ENCODE peak calls at places on chromosome 1, in six cellular contexts. One of them, this sample, is unnamed.

GRCh38 chr1:58287894-58288623 is 258.5 kb downstream of the OMA1 start:
- DNase-seq in stomach: no peak
- DNase-seq in thoracic aorta: no peak
- DNase-seq in lower lobe of right lung: no peak
- DNase-seq in kidney epithelial cell: no peak
- DNase-seq in body of pancreas: no peak
- DNase-seq in this sample: no peak

GRCh38 chr1:179080866-179081695 is 789 bp upstream of the TOR3A start:
- DNase-seq in stomach: no peak
- DNase-seq in thoracic aorta: no peak
- DNase-seq in lower lobe of right lung: no peak
- DNase-seq in kidney epithelial cell: no peak
- DNase-seq in body of pancreas: no peak
- DNase-seq in this sample: no peak

GRCh38 chr1:44220001-44220751 is 6.9 kb downstream of the DMAP1 start:
- DNase-seq in stomach: no peak
- DNase-seq in thoracic aorta: no peak
- DNase-seq in lower lobe of right lung: no peak
- DNase-seq in kidney epithelial cell: no peak
- DNase-seq in body of pancreas: no peak
- DNase-seq in this sample: no peak

GRCh38 chr1:8541961-8542521 is 224.1 kb downstream of the SLC45A1 start:
- DNase-seq in stomach: no peak
- DNase-seq in thoracic aorta: no peak
- DNase-seq in lower lobe of right lung: no peak
- DNase-seq in kidney epithelial cell: no peak
- DNase-seq in body of pancreas: no peak
- DNase-seq in this sample: peak; percentile 45

GRCh38 chr1:100894622-100895539 is at the start of gene EXTL2:
- DNase-seq in stomach: peak; percentile 90
- DNase-seq in thoracic aorta: peak; percentile 36
- DNase-seq in lower lobe of right lung: peak; percentile 91
- DNase-seq in kidney epithelial cell: peak; percentile 77
- DNase-seq in body of pancreas: peak; percentile 92
- DNase-seq in this sample: peak; percentile 86

GRCh38 chr1:5974631-5975030 is 17.6 kb downstream of the NPHP4 start:
- DNase-seq in stomach: no peak
- DNase-seq in thoracic aorta: no peak
- DNase-seq in lower lobe of right lung: no peak
- DNase-seq in kidney epithelial cell: no peak
- DNase-seq in body of pancreas: no peak
- DNase-seq in this sample: no peak

GRCh38 chr1:165376041-165376810 is 19.7 kb upstream of the LMX1A start:
- DNase-seq in stomach: peak; percentile 65
- DNase-seq in thoracic aorta: peak; percentile 35
- DNase-seq in lower lobe of right lung: peak; percentile 70
- DNase-seq in kidney epithelial cell: peak; percentile 18
- DNase-seq in body of pancreas: peak; percentile 70
- DNase-seq in this sample: peak; percentile 64

GRCh38 chr1:151158751-151159251 is 2.4 kb downstream of the TNFAIP8L2 start:
- DNase-seq in stomach: no peak
- DNase-seq in thoracic aorta: no peak
- DNase-seq in lower lobe of right lung: no peak
- DNase-seq in kidney epithelial cell: no peak
- DNase-seq in body of pancreas: peak; percentile 12
- DNase-seq in this sample: no peak

GRCh38 chr1:214463596-214463995 is 87.8 kb downstream of the PTPN14 start:
- DNase-seq in stomach: no peak
- DNase-seq in thoracic aorta: no peak
- DNase-seq in lower lobe of right lung: no peak
- DNase-seq in kidney epithelial cell: no peak
- DNase-seq in body of pancreas: no peak
- DNase-seq in this sample: no peak

GRCh38 chr1:55725378-55725777 is 510.2 kb upstream of the USP24 start:
- DNase-seq in stomach: no peak
- DNase-seq in thoracic aorta: no peak
- DNase-seq in lower lobe of right lung: no peak
- DNase-seq in kidney epithelial cell: no peak
- DNase-seq in body of pancreas: no peak
- DNase-seq in this sample: peak; percentile 83

GRCh38 chr1:82838066-82838465 is 1037.3 kb downstream of the ADGRL2 start:
- DNase-seq in stomach: no peak
- DNase-seq in thoracic aorta: no peak
- DNase-seq in lower lobe of right lung: no peak
- DNase-seq in kidney epithelial cell: peak; percentile 48
- DNase-seq in body of pancreas: no peak
- DNase-seq in this sample: peak; percentile 66

DNA sequence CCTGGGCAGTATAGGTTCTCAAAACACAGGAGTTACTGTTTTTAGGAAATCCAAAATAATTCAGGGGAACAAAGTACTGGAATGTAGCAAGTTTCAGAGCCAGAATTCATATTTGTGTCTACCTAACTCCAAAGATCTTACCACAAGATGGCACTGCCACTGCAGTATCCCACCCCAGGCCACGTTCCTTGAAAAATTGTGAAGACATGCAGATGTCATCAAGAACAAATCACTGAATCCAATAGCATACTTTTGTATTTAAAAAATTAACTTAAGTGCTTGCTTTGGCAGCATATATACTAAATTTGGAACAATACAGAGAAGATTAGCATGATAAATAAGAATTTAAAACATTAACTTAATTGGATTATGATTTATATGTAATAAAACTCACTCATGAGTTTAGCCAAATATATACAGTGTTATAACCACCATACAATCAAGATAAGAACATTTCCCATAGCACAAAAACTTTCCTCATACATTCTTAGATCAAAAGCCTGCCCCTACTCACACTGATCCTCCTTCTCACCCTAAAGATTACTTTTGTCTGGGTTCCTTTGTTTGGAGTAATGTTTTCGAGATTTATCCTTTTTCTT is 209.9 kb downstream of the FAF1 start:
- DNase-seq in stomach: no peak
- DNase-seq in thoracic aorta: no peak
- DNase-seq in lower lobe of right lung: no peak
- DNase-seq in kidney epithelial cell: no peak
- DNase-seq in body of pancreas: no peak
- DNase-seq in this sample: peak; percentile 50
- TF ChIP-seq CTCF in stomach: no peak
- TF ChIP-seq CTCF in thoracic aorta: peak; percentile 30
- TF ChIP-seq CTCF in lower lobe of right lung: peak; percentile 23
- TF ChIP-seq CTCF in kidney epithelial cell: peak; percentile 43
- TF ChIP-seq CTCF in body of pancreas: peak; percentile 24
- TF ChIP-seq CTCF in this sample: peak; percentile 52

GRCh38 chr1:11719313-11720032 is 16.5 kb upstream of the AGTRAP start:
- DNase-seq in stomach: peak; percentile 88
- DNase-seq in thoracic aorta: peak; percentile 63
- DNase-seq in lower lobe of right lung: peak; percentile 91
- DNase-seq in kidney epithelial cell: no peak
- DNase-seq in body of pancreas: peak; percentile 87
- DNase-seq in this sample: peak; percentile 62

GRCh38 chr1:11714831-11715574 is 20.9 kb upstream of the AGTRAP start:
- DNase-seq in stomach: no peak
- DNase-seq in thoracic aorta: no peak
- DNase-seq in lower lobe of right lung: no peak
- DNase-seq in kidney epithelial cell: no peak
- DNase-seq in body of pancreas: no peak
- DNase-seq in this sample: no peak

GRCh38 chr1:11721301-11721700 is 14.6 kb upstream of the AGTRAP start:
- DNase-seq in stomach: no peak
- DNase-seq in thoracic aorta: no peak
- DNase-seq in lower lobe of right lung: no peak
- DNase-seq in kidney epithelial cell: no peak
- DNase-seq in body of pancreas: no peak
- DNase-seq in this sample: no peak

GRCh38 chr1:11720523-11720922 is 15.4 kb upstream of the AGTRAP start:
- DNase-seq in stomach: no peak
- DNase-seq in thoracic aorta: no peak
- DNase-seq in lower lobe of right lung: no peak
- DNase-seq in kidney epithelial cell: no peak
- DNase-seq in body of pancreas: no peak
- DNase-seq in this sample: no peak

DNA sequence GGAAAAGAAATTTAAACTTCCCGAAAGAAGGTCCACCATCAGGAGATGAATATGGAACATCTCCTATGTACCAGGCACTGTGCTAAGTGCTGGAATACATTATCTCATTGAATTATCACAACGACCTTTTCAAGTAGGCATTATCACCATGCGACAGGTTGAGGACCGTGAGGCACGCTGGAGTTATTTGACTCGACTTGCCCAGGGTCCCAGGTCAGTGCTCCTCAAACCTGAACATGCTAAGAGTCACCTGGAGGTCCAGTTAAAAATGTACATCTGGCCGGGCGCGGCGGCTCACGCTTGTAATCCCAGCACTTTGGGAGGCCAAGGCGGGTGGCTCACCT is 15.9 kb upstream of the AGTRAP start:
- DNase-seq in stomach: no peak
- DNase-seq in thoracic aorta: no peak
- DNase-seq in lower lobe of right lung: no peak
- DNase-seq in kidney epithelial cell: no peak
- DNase-seq in body of pancreas: no peak
- DNase-seq in this sample: no peak
- H3K4me3 ChIP-seq in stomach: peak overlapping the region; percentile 49
- H3K4me3 ChIP-seq in thoracic aorta: no peak overlapping the region
- H3K4me3 ChIP-seq in lower lobe of right lung: no peak overlapping the region
- H3K4me3 ChIP-seq in kidney epithelial cell: no peak overlapping the region
- H3K4me3 ChIP-seq in body of pancreas: no peak overlapping the region
- H3K4me3 ChIP-seq in this sample: no peak overlapping the region

DNA sequence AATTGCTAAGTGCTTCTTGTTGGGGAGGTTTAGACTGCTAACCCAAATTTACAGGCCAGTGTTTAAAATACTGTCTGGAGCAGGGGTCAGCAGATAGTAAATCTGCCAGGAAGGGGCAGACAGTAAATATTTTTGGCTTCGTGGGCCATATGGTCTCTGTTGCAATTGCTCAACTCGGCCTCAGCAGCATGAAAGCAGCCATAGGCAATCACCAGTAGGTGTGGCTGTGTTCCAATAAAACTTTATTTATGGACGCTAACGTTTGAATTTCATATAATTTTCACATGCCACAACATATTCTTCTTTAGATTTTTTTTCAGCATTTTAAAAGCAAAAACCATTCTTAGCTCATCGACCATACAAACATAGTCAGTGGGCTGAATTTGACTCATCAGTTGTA is 172.7 kb downstream of the BRINP2 start:
- DNase-seq in stomach: no peak
- DNase-seq in thoracic aorta: no peak
- DNase-seq in lower lobe of right lung: no peak
- DNase-seq in kidney epithelial cell: no peak
- DNase-seq in body of pancreas: no peak
- DNase-seq in this sample: no peak
- TF ChIP-seq CTCF in stomach: no peak
- TF ChIP-seq CTCF in thoracic aorta: no peak
- TF ChIP-seq CTCF in lower lobe of right lung: no peak
- TF ChIP-seq CTCF in kidney epithelial cell: no peak
- TF ChIP-seq CTCF in body of pancreas: no peak
- TF ChIP-seq CTCF in this sample: no peak

GRCh38 chr1:201448981-201449380 is 20.0 kb downstream of the PHLDA3 start:
- DNase-seq in stomach: no peak
- DNase-seq in thoracic aorta: no peak
- DNase-seq in lower lobe of right lung: no peak
- DNase-seq in kidney epithelial cell: no peak
- DNase-seq in body of pancreas: peak; percentile 26
- DNase-seq in this sample: no peak
- H3K4me3 ChIP-seq in stomach: no peak overlapping the region
- H3K4me3 ChIP-seq in thoracic aorta: no peak overlapping the region
- H3K4me3 ChIP-seq in lower lobe of right lung: no peak overlapping the region
- H3K4me3 ChIP-seq in kidney epithelial cell: no peak overlapping the region
- H3K4me3 ChIP-seq in body of pancreas: no peak overlapping the region
- H3K4me3 ChIP-seq in this sample: no peak overlapping the region

DNA sequence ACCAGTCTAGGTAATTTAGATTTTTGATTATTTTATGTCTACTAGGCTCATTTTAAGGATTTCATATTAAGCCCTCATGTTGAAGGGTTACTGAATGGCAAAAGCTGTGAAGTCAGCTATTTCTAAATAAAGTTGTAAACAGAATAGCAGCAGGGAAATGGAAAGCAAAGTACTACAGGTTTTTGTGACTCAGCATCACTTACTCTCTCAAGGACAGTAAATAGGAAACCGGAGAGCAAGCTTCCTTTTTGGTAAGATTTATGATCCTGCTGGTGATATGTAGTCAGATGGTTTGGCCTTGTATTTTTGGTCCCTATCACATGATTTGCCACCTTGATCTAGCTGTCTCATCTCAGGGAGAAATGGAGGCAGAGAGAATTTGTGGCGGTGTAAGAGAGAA is 226.0 kb downstream of the RPS6KC1 start:
- DNase-seq in stomach: no peak
- DNase-seq in thoracic aorta: no peak
- DNase-seq in lower lobe of right lung: no peak
- DNase-seq in kidney epithelial cell: no peak
- DNase-seq in body of pancreas: no peak
- DNase-seq in this sample: no peak
- TF ChIP-seq CTCF in stomach: no peak
- TF ChIP-seq CTCF in thoracic aorta: no peak
- TF ChIP-seq CTCF in lower lobe of right lung: no peak
- TF ChIP-seq CTCF in kidney epithelial cell: no peak
- TF ChIP-seq CTCF in body of pancreas: no peak
- TF ChIP-seq CTCF in this sample: no peak

DNA sequence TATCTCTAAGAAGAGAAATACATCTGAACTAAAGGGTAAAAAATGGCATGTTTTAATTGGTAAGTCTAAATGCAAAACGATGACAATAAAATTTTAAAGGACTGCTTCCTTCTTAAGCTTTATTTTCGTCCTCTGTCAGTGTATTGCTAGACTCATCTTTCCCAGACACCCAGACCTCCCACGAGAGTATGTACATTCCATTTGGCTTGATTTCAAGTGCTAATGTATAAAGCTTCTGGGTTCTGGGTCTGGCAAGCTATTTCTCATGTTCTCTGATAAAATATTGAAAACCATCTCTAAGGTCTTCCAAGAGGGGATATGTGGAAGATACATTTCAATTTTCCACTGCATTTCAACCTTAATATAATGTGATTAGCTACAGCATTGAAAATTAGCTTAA is 24.6 kb upstream of the SLC2A1 start:
- DNase-seq in stomach: no peak
- DNase-seq in thoracic aorta: no peak
- DNase-seq in lower lobe of right lung: no peak
- DNase-seq in kidney epithelial cell: no peak
- DNase-seq in body of pancreas: no peak
- DNase-seq in this sample: no peak
- H3K4me3 ChIP-seq in stomach: no peak overlapping the region
- H3K4me3 ChIP-seq in thoracic aorta: no peak overlapping the region
- H3K4me3 ChIP-seq in lower lobe of right lung: no peak overlapping the region
- H3K4me3 ChIP-seq in kidney epithelial cell: no peak overlapping the region
- H3K4me3 ChIP-seq in body of pancreas: no peak overlapping the region
- H3K4me3 ChIP-seq in this sample: no peak overlapping the region

DNA sequence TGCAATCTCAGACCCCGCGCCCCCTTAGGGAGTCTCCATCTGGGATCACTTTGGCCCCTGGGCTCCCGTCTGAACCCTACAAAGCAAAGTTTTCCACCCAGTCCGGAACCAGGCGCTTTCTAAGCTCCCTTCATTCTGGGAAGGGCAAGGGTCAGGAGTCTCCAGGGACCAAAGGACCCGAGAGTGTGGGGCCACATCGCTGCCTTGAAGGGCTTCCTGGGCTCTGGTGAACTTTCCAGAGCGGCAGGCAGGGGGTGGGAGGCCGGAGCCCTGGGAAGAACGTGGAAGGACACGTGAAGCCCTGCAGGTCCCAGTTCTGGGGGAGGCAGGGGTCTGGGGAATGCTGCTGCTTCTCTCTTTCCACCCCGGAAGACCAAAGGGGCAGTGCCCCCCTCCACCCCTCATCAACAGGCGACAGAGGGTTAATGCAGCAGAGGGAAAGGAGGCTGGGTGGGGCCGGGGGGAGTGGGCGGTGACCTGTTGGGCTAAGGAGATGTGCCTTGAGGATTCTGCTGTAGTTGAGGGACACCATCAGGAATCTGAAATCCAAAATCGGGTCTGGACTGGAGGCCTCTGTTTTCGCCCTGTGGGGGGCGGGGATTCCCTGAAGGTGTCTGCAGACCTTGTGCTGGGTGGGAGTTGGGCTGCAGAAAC is 734 bp downstream of the CDK18 start:
- DNase-seq in stomach: no peak
- DNase-seq in thoracic aorta: no peak
- DNase-seq in lower lobe of right lung: no peak
- DNase-seq in kidney epithelial cell: no peak
- DNase-seq in body of pancreas: peak; percentile 42
- DNase-seq in this sample: no peak
- TF ChIP-seq CTCF in stomach: no peak
- TF ChIP-seq CTCF in thoracic aorta: no peak
- TF ChIP-seq CTCF in lower lobe of right lung: no peak
- TF ChIP-seq CTCF in kidney epithelial cell: peak; percentile 23
- TF ChIP-seq CTCF in body of pancreas: peak; percentile 9
- TF ChIP-seq CTCF in this sample: no peak

This sample was measured in epithelial cell of esophagus.